ENCODE peak calls at places on chromosomes 2 and 18, in nine cellular contexts. D is GM04504; Y is KG1; M is NB4; L is activated CD4-positive, alpha-beta T cell treated with anti-CD3 and anti-CD28 coated beads, Interleukin-2, amount 50 U/mL, for 4 hours; S is fibroblast of lung; A is HT1080; W is amniotic epithelial cell; H is EL. O is an unnamed sample.

GRCh38 chr2:10525573-10526265 is 77.6 kb upstream of the ODC1 start:
- DNase-seq in D (no peak), Y (no peak), M (no peak), L (no peak), S (no peak), A (no peak), W (no peak), H (no peak), O (no peak)

GRCh38 chr2:61074100-61074499 is 8.4 kb downstream of the SANBR start:
- DNase-seq in D (no peak), Y (no peak), M (no peak), L (no peak), S (no peak), A (no peak), W (peak; percentile 18), H (no peak), O (no peak)

GRCh38 chr2:72995420-72996151 is 75.9 kb downstream of the SFXN5 start:
- DNase-seq in D (no peak), Y (no peak), M (no peak), L (no peak), S (no peak), A (no peak), W (no peak), H (no peak), O (no peak)

GRCh38 chr2:107362973-107363372 is 463.7 kb upstream of the RGPD4 start:
- DNase-seq in D (no peak), Y (no peak), M (no peak), L (no peak), S (no peak), A (no peak), W (no peak), H (peak; percentile 2), O (no peak)

GRCh38 chr2:228140934-228141528 is 40.5 kb downstream of the SPHKAP start:
- DNase-seq in D (no peak), Y (no peak), M (no peak), L (no peak), S (no peak), A (no peak), W (no peak), H (no peak), O (no peak)

GRCh38 chr2:138777996-138778395 is 2.2 kb downstream of the NXPH2 start:
- DNase-seq in D (no peak), Y (no peak), M (no peak), L (no peak), S (no peak), A (peak; percentile 3), W (peak; percentile 64), H (peak; percentile 51), O (no peak)

GRCh38 chr2:10963155-10963554 is 51.4 kb downstream of the KCNF1 start:
- DNase-seq in D (no peak), Y (no peak), M (no peak), L (no peak), S (peak; percentile 42), A (peak; percentile 42), W (no peak), H (peak; percentile 59), O (no peak)

GRCh38 chr18:74255022-74255658 is 36.6 kb downstream of the CYB5A start:
- DNase-seq in D (peak; percentile 69), Y (no peak), M (no peak), L (no peak), S (peak; percentile 82), A (no peak), W (no peak), H (peak; percentile 4), O (no peak)

GRCh38 chr18:23501626-23502025 is 1.7 kb upstream of the RMC1 start:
- DNase-seq in D (no peak), Y (no peak), M (no peak), L (no peak), S (no peak), A (no peak), W (no peak), H (no peak), O (no peak)

O was measured in GDM1.